ENCODE peak calls at places on chromosomes 16 and 17, in five cellular contexts. L, P, J, Q and K are unnamed samples.

GRCh38 chr17:31444026-31444425 is 52.6 kb downstream of the RAB11FIP4 start:
- DNase-seq in Q (no peak), P (no peak), L (no peak), J (no peak), K (no peak)

GRCh38 chr16:27795992-27796614 is 246.2 kb downstream of the KATNIP start:
- DNase-seq in P (no peak), J (peak; percentile 57), L (peak; percentile 51), Q (peak; percentile 91), K (peak; percentile 4)

GRCh38 chr17:67718325-67718941 is 697 bp downstream of the NOL11 start:
- DNase-seq in J (peak; percentile 2), P (no peak), L (peak; percentile 23), Q (peak; percentile 44), K (no peak)

GRCh38 chr16:89015271-89015859 is 38.4 kb upstream of the CBFA2T3 start:
- DNase-seq in J (no peak), P (no peak), L (no peak), Q (no peak), K (no peak)

GRCh38 chr16:23155445-23156049 is 6.3 kb upstream of the USP31 start:
- DNase-seq in L (no peak), Q (peak; percentile 49), P (no peak), J (no peak), K (peak; percentile 21)

GRCh38 chr16:4576008-4576407 is 19.9 kb downstream of the C16orf96 start:
- DNase-seq in L (no peak), P (no peak), J (no peak), Q (no peak), K (no peak)

GRCh38 chr17:298791-299450 is 53.7 kb downstream of the RPH3AL start:
- DNase-seq in P (no peak), Q (no peak), J (no peak), L (no peak), K (no peak)

GRCh38 chr16:7013990-7014389 is 318.7 kb upstream of the RBFOX1 start:
- DNase-seq in Q (no peak), L (peak; percentile 40), P (no peak), J (no peak), K (no peak)

GRCh38 chr16:89020925-89021595 is 44.1 kb upstream of the CBFA2T3 start:
- DNase-seq in L (no peak), Q (no peak), P (no peak), J (no peak), K (no peak)

GRCh38 chr16:3175157-3176153 is 12.5 kb upstream of the OR1F1 start:
- DNase-seq in Q (peak; percentile 96), J (no peak), P (no peak), L (peak; percentile 78), K (peak; percentile 80)
- TF ChIP-seq ZNF274 in Q (no peak), J (no peak), P (no peak), L (no peak), K (no peak)

DNA sequence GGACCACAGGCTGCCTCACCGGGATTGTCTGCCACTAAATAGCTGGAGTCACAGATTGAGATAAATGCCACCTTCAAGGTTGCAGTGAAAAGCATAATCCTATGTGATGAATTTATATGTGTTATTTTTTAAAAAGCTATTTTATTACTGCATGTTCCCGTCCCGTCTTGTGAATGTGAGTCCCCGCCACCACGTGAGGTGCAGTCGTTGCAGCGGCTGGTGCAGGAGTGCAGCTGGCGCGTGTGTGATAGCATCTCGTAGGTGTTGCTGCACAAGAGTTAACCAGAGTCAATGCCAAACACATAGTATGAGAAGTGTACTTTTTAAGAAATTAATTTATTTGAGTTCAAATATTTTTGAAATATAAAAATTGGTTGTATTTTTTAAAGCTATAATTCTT is 12.5 kb downstream of the SMCR8 start:
- DNase-seq in L (no peak), P (no peak), J (no peak), Q (no peak), K (no peak)
- TF ChIP-seq ZNF274 in L (no peak), P (no peak), J (no peak), Q (no peak), K (no peak)

DNA sequence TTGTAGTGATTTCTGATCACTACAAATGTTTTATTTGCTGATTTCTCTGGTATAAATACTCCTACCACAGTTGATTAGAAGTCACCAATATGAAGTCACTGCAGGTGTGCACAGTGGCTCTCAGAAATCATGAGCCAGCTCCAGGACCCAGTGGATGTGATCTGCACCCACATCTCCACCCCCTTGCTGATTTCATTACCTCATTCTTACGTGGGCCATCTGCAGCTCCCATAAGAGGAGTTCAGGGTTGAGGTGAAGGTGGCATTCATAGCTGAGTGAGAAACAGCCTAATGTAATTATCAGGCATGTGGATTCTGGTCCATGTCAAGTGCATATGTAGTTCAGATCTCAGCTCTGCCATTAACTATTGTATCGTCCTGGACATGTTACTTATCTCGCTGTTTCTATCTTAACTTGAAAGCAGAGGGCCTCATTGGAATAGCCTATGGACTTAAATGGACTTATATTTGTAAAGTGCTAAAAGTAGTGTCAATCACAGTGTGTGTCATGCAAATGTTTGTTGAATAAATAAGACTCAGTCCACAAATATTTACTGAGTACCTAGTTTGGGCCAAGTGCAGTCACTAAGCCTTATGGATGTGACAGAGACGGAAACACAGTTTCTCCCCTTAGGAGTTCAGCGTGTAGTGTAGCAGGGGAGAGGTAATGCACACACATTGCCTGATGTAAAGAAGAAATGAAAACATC is 40.7 kb upstream of the ZKSCAN2 start:
- DNase-seq in J (no peak), Q (no peak), P (no peak), L (peak; percentile 44), K (no peak)
- TF ChIP-seq ZNF274 in J (no peak), Q (no peak), P (no peak), L (no peak), K (no peak)

GRCh38 chr16:13594798-13595197 is 325.2 kb upstream of the ERCC4 start:
- DNase-seq in J (peak; percentile 93), L (no peak), P (no peak), Q (peak; percentile 49), K (no peak)
- TF ChIP-seq ZNF274 in J (no peak), L (no peak), P (no peak), Q (no peak), K (no peak)

GRCh38 chr17:8250101-8250500 is 1.0 kb downstream of the PFAS start:
- DNase-seq in P (no peak), J (no peak), Q (no peak), L (no peak), K (no peak)
- TF ChIP-seq ZNF274 in P (no peak), J (no peak), Q (no peak), L (no peak), K (no peak)

GRCh38 chr17:57577751-57578607 is 167.1 kb downstream of the CCDC182 start:
- DNase-seq in J (no peak), L (peak; percentile 95), Q (no peak), P (no peak), K (no peak)
- TF ChIP-seq ZNF274 in J (no peak), L (no peak), Q (no peak), P (no peak), K (no peak)

GRCh38 chr17:40309938-40310510 is 1.0 kb downstream of the RARA start:
- DNase-seq in P (no peak), Q (no peak), L (no peak), J (no peak), K (no peak)

GRCh38 chr17:40310882-40311391 is 2.0 kb downstream of the RARA start:
- DNase-seq in L (no peak), Q (no peak), P (no peak), J (no peak), K (no peak)

GRCh38 chr17:40312131-40312731 is 3.3 kb downstream of the RARA start:
- DNase-seq in P (no peak), J (no peak), Q (no peak), L (no peak), K (no peak)

GRCh38 chr17:40312893-40313659 is 4.1 kb downstream of the RARA start:
- DNase-seq in P (no peak), Q (no peak), L (no peak), J (no peak), K (no peak)

GRCh38 chr17:40311575-40311974 is 2.6 kb downstream of the RARA start:
- DNase-seq in J (no peak), L (no peak), Q (no peak), P (no peak), K (no peak)
- TF ChIP-seq ZNF274 in J (no peak), L (no peak), Q (no peak), P (no peak), K (no peak)

GRCh38 chr16:87954361-87954760 is 3.1 kb downstream of the BANP start:
- DNase-seq in Q (no peak), P (no peak), J (no peak), L (no peak), K (no peak)

GRCh38 chr16:87952751-87953150 is 1.5 kb downstream of the BANP start:
- DNase-seq in L (no peak), Q (no peak), P (no peak), J (no peak), K (no peak)

GRCh38 chr16:87953308-87954208 is 2.3 kb downstream of the BANP start:
- DNase-seq in Q (no peak), J (no peak), L (no peak), P (no peak), K (no peak)

GRCh38 chr16:87950765-87951549 is at the start of gene BANP:
- DNase-seq in Q (peak; percentile 93), J (peak; percentile 99), L (peak; percentile 99), P (peak; percentile 97), K (peak; percentile 100)

DNA sequence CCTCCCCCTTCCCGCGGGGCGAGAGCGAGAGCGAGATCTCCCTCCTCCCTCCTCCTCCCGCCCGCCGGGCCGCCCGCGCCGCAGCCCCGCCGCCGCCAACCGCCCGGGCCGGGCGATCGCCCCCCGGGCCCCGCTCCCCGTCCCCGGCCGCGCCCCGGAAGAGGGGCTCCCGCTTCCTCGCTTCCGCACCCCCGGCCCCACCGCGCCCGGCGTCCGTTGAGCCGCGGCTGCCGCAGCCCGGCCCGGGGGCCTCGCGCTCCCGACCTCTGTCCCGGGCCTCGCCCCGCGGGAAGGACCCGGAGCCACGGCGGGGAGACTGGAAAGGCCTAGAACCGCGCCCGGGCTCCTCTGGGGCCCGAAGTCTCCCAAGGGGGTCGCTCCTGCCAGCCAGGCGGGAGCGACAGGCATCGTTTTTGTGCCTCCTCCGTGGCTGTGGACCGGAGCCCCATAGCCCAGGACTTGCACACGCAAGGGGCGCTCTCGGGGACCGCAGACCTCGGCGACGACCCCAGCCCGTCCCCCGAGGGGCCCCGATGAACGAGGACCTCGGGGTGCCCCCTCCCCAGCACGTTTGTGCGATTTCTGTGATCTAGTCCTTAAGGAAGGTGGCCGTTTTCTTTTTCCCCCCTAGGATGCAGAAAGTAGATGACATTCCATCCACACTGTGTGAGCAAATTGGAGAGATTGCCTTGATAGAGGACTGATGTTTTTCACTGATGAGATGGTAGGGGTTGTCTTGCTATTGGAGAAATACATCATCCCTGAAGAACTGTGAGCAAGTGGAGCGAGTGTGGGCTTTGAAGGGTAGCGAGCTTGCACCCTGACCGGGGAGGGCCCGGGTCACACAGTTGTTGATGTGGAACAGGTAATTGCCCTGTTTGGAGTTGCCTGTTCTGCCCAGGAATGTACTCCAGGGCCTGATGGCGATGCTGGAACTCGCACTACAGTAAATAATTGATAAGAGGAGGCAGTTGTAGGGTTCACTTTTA is 610 bp downstream of the BANP start:
- DNase-seq in Q (no peak), L (peak; percentile 48), J (no peak), P (no peak), K (no peak)
- TF ChIP-seq ZNF274 in Q (no peak), L (peak; percentile 52), J (no peak), P (no peak), K (no peak)